ENCODE peak calls at places on chromosomes 1 and 21, in five cellular contexts. One of them, this sample, is unnamed.

GRCh38 chr1:965526-966134 is 652 bp upstream of the PLEKHN1 start:
- DNase-seq in AG04450: no peak
- DNase-seq in GM23338: no peak
- DNase-seq in tibial artery: no peak
- DNase-seq in thoracic aorta: no peak
- DNase-seq in this sample: no peak

GRCh38 chr1:218851601-218852000 is 322.1 kb upstream of the LYPLAL1 start:
- DNase-seq in AG04450: peak; percentile 8
- DNase-seq in GM23338: no peak
- DNase-seq in tibial artery: no peak
- DNase-seq in thoracic aorta: no peak
- DNase-seq in this sample: peak; percentile 28

GRCh38 chr21:41947596-41948403 is 6.0 kb downstream of the C2CD2 start:
- DNase-seq in AG04450: no peak
- DNase-seq in GM23338: no peak
- DNase-seq in tibial artery: peak; percentile 90
- DNase-seq in thoracic aorta: no peak
- DNase-seq in this sample: peak; percentile 55

GRCh38 chr1:39159224-39160036 is 45.1 kb upstream of the MACF1 start:
- DNase-seq in AG04450: no peak
- DNase-seq in GM23338: peak; percentile 77
- DNase-seq in tibial artery: no peak
- DNase-seq in thoracic aorta: no peak
- DNase-seq in this sample: peak; percentile 77

GRCh38 chr1:161128591-161129420 is 3.7 kb downstream of the DEDD start:
- DNase-seq in AG04450: no peak
- DNase-seq in GM23338: no peak
- DNase-seq in tibial artery: no peak
- DNase-seq in thoracic aorta: no peak
- DNase-seq in this sample: no peak

GRCh38 chr1:170586321-170586855 is 54.4 kb downstream of the GORAB start:
- DNase-seq in AG04450: no peak
- DNase-seq in GM23338: peak; percentile 58
- DNase-seq in tibial artery: peak; percentile 73
- DNase-seq in thoracic aorta: no peak
- DNase-seq in this sample: peak; percentile 88

GRCh38 chr1:116064616-116065015 is 46.6 kb upstream of the MAB21L3 start:
- DNase-seq in AG04450: no peak
- DNase-seq in GM23338: no peak
- DNase-seq in tibial artery: no peak
- DNase-seq in thoracic aorta: no peak
- DNase-seq in this sample: peak; percentile 41

GRCh38 chr21:42556476-42556875 is 42.8 kb downstream of the SLC37A1 start:
- DNase-seq in AG04450: no peak
- DNase-seq in GM23338: no peak
- DNase-seq in tibial artery: peak; percentile 39
- DNase-seq in thoracic aorta: no peak
- DNase-seq in this sample: no peak

GRCh38 chr1:155983191-155984023 is 5.1 kb upstream of the ARHGEF2 start:
- DNase-seq in AG04450: peak; percentile 99
- DNase-seq in GM23338: peak; percentile 74
- DNase-seq in tibial artery: peak; percentile 84
- DNase-seq in thoracic aorta: no peak
- DNase-seq in this sample: peak; percentile 100

GRCh38 chr1:108209456-108210108 is 9.4 kb upstream of the SLC25A24 start:
- DNase-seq in AG04450: no peak
- DNase-seq in GM23338: no peak
- DNase-seq in tibial artery: no peak
- DNase-seq in thoracic aorta: no peak
- DNase-seq in this sample: no peak

GRCh38 chr1:201049248-201049831 is 25.8 kb upstream of the KIF21B start:
- DNase-seq in AG04450: no peak
- DNase-seq in GM23338: no peak
- DNase-seq in tibial artery: no peak
- DNase-seq in thoracic aorta: no peak
- DNase-seq in this sample: no peak

GRCh38 chr1:52423771-52424170 is 19.4 kb downstream of the PRPF38A start:
- DNase-seq in AG04450: no peak
- DNase-seq in GM23338: no peak
- DNase-seq in tibial artery: no peak
- DNase-seq in thoracic aorta: no peak
- DNase-seq in this sample: no peak

GRCh38 chr1:196361112-196361714 is 247.0 kb downstream of the KCNT2 start:
- DNase-seq in AG04450: no peak
- DNase-seq in GM23338: no peak
- DNase-seq in tibial artery: no peak
- DNase-seq in thoracic aorta: no peak
- DNase-seq in this sample: no peak

GRCh38 chr1:55981015-55981635 is 598.2 kb downstream of the PLPP3 start:
- DNase-seq in AG04450: no peak
- DNase-seq in GM23338: no peak
- DNase-seq in tibial artery: no peak
- DNase-seq in thoracic aorta: no peak
- DNase-seq in this sample: peak; percentile 76

GRCh38 chr1:27690205-27690604 is 18.2 kb upstream of the IFI6 start:
- DNase-seq in AG04450: no peak
- DNase-seq in GM23338: peak; percentile 52
- DNase-seq in tibial artery: no peak
- DNase-seq in thoracic aorta: no peak
- DNase-seq in this sample: no peak

GRCh38 chr1:38454236-38454635 is 405.3 kb downstream of the RRAGC start:
- DNase-seq in AG04450: no peak
- DNase-seq in GM23338: peak; percentile 85
- DNase-seq in tibial artery: no peak
- DNase-seq in thoracic aorta: no peak
- DNase-seq in this sample: no peak

GRCh38 chr1:2611034-2611501 is 21.7 kb downstream of the MMEL1 start:
- DNase-seq in AG04450: no peak
- DNase-seq in GM23338: peak; percentile 90
- DNase-seq in tibial artery: peak; percentile 60
- DNase-seq in thoracic aorta: no peak
- DNase-seq in this sample: no peak

GRCh38 chr1:152783095-152783494 is 3.0 kb upstream of the LCE1E start:
- DNase-seq in AG04450: no peak
- DNase-seq in GM23338: no peak
- DNase-seq in tibial artery: no peak
- DNase-seq in thoracic aorta: no peak
- DNase-seq in this sample: no peak

GRCh38 chr1:22888320-22889075 is 84.2 kb downstream of the LACTBL1 start:
- DNase-seq in AG04450: no peak
- DNase-seq in GM23338: no peak
- DNase-seq in tibial artery: no peak
- DNase-seq in thoracic aorta: no peak
- DNase-seq in this sample: peak; percentile 48

GRCh38 chr1:173523329-173523728 is 46.2 kb downstream of the PRDX6 start:
- DNase-seq in AG04450: no peak
- DNase-seq in GM23338: no peak
- DNase-seq in tibial artery: no peak
- DNase-seq in thoracic aorta: no peak
- DNase-seq in this sample: no peak

GRCh38 chr1:12067900-12068821 is 5.1 kb downstream of the TNFRSF8 start:
- DNase-seq in AG04450: peak; percentile 24
- DNase-seq in GM23338: peak; percentile 81
- DNase-seq in tibial artery: no peak
- DNase-seq in thoracic aorta: no peak
- DNase-seq in this sample: peak; percentile 79

GRCh38 chr1:85343213-85343611 is 66.8 kb upstream of the BCL10 start:
- DNase-seq in AG04450: no peak
- DNase-seq in GM23338: no peak
- DNase-seq in tibial artery: no peak
- DNase-seq in thoracic aorta: no peak
- DNase-seq in this sample: peak; percentile 59

GRCh38 chr1:162690672-162691434 is 58.6 kb downstream of the DDR2 start:
- DNase-seq in AG04450: peak; percentile 47
- DNase-seq in GM23338: peak; percentile 53
- DNase-seq in tibial artery: peak; percentile 90
- DNase-seq in thoracic aorta: peak; percentile 67
- DNase-seq in this sample: peak; percentile 94

GRCh38 chr1:228958121-228958520 is 222.8 kb downstream of the RHOU start:
- DNase-seq in AG04450: no peak
- DNase-seq in GM23338: no peak
- DNase-seq in tibial artery: no peak
- DNase-seq in thoracic aorta: no peak
- DNase-seq in this sample: no peak

GRCh38 chr1:229757226-229757625 is 131.2 kb downstream of the URB2 start:
- DNase-seq in AG04450: no peak
- DNase-seq in GM23338: no peak
- DNase-seq in tibial artery: no peak
- DNase-seq in thoracic aorta: no peak
- DNase-seq in this sample: no peak

GRCh38 chr1:46062651-46063319 is 69.6 kb downstream of the PIK3R3 start:
- DNase-seq in AG04450: no peak
- DNase-seq in GM23338: no peak
- DNase-seq in tibial artery: no peak
- DNase-seq in thoracic aorta: no peak
- DNase-seq in this sample: peak; percentile 19

GRCh38 chr1:229434005-229434640 is at the start of gene ACTA1:
- DNase-seq in AG04450: no peak
- DNase-seq in GM23338: peak; percentile 77
- DNase-seq in tibial artery: no peak
- DNase-seq in thoracic aorta: no peak
- DNase-seq in this sample: no peak

GRCh38 chr21:39186676-39187075 is 3.4 kb upstream of the PSMG1 start:
- DNase-seq in AG04450: no peak
- DNase-seq in GM23338: no peak
- DNase-seq in tibial artery: no peak
- DNase-seq in thoracic aorta: no peak
- DNase-seq in this sample: no peak
- H3K4me3 ChIP-seq in AG04450: no peak overlapping the region
- H3K4me3 ChIP-seq in GM23338: no peak overlapping the region
- H3K4me3 ChIP-seq in tibial artery: no peak overlapping the region
- H3K4me3 ChIP-seq in thoracic aorta: no peak overlapping the region
- H3K4me3 ChIP-seq in this sample: no peak overlapping the region

GRCh38 chr1:20187103-20187812 is 940 bp upstream of the PLA2G2C start:
- DNase-seq in AG04450: no peak
- DNase-seq in GM23338: peak; percentile 9
- DNase-seq in tibial artery: no peak
- DNase-seq in thoracic aorta: no peak
- DNase-seq in this sample: no peak

GRCh38 chr1:20184997-20185833 is 681 bp upstream of the UBXN10 start:
- DNase-seq in AG04450: no peak
- DNase-seq in GM23338: no peak
- DNase-seq in tibial artery: no peak
- DNase-seq in thoracic aorta: no peak
- DNase-seq in this sample: no peak

GRCh38 chr1:20184481-20184900 is 1.4 kb upstream of the UBXN10 start:
- DNase-seq in AG04450: no peak
- DNase-seq in GM23338: peak; percentile 74
- DNase-seq in tibial artery: no peak
- DNase-seq in thoracic aorta: no peak
- DNase-seq in this sample: no peak

GRCh38 chr1:20187813-20188454 is 1.6 kb upstream of the PLA2G2C start:
- DNase-seq in AG04450: no peak
- DNase-seq in GM23338: no peak
- DNase-seq in tibial artery: no peak
- DNase-seq in thoracic aorta: no peak
- DNase-seq in this sample: no peak

GRCh38 chr1:20185834-20186782 is at the start of the genes PLA2G2C and UBXN10:
- DNase-seq in AG04450: no peak
- DNase-seq in GM23338: peak; percentile 85
- DNase-seq in tibial artery: no peak
- DNase-seq in thoracic aorta: no peak
- DNase-seq in this sample: no peak
- H3K4me3 ChIP-seq in AG04450: no peak within 1 kb of the TSS
- H3K4me3 ChIP-seq in GM23338: peak within 1 kb of the TSS; percentile 89
- H3K4me3 ChIP-seq in tibial artery: peak within 1 kb of the TSS; percentile 38
- H3K4me3 ChIP-seq in thoracic aorta: peak within 1 kb of the TSS; percentile 63
- H3K4me3 ChIP-seq in this sample: no peak within 1 kb of the TSS

DNA sequence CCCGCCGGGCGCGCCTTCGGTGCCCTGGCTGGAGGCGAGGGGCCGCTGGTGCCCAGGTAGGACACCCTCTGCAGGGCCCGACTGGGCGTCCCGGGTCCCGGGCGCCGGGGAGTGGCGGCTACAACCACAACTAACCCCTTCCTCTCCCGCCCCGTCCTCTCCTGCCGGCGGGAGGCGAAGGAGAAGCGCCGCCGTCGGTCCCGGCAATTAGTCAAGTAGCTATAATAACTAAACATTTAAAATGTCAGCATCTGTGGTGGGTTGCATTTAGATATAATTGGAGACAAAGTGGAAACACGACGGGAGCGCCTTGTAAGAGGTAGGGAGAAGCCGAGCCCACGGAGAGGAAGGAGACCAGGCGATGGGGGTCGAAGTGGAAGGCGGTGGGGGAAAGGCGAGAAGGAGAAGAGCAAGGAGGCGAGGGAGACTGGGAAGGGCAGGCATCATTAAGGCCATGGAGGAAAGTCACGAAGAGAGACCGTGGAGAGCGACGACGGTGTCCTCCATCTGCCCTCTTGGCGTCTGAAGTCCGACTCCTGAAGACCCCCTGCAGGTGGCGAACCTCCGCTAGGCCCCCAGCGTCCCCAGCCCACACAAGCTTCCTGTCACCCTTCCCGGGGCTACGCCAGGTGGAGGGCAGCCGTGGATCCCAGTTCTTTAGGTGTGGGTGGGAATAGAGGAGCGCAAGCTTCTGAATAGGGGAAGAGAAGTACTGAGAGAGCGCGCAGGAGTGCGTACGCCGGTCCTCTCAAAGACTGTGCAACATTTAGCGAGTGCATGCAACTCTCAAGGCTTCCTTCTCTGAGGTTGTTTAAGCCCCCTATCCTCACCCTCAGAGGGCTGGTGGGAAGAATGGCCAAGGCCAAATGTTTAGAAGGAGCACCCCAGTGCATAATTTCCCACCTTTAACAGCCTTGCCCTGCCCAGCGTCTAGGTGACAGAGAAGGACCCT is 1.6 kb downstream of the CNIH3 start:
- DNase-seq in AG04450: no peak
- DNase-seq in GM23338: peak; percentile 50
- DNase-seq in tibial artery: no peak
- DNase-seq in thoracic aorta: no peak
- DNase-seq in this sample: peak; percentile 52
- H3K4me3 ChIP-seq in AG04450: peak overlapping the region; percentile 70
- H3K4me3 ChIP-seq in GM23338: peak overlapping the region; percentile 76
- H3K4me3 ChIP-seq in tibial artery: no peak overlapping the region
- H3K4me3 ChIP-seq in thoracic aorta: peak overlapping the region; percentile 65
- H3K4me3 ChIP-seq in this sample: peak overlapping the region; percentile 92

GRCh38 chr1:9078949-9079500 is 9.6 kb upstream of the SLC2A5 start:
- DNase-seq in AG04450: no peak
- DNase-seq in GM23338: no peak
- DNase-seq in tibial artery: no peak
- DNase-seq in thoracic aorta: no peak
- DNase-seq in this sample: no peak
- H3K4me3 ChIP-seq in AG04450: no peak overlapping the region
- H3K4me3 ChIP-seq in GM23338: no peak overlapping the region
- H3K4me3 ChIP-seq in tibial artery: no peak overlapping the region
- H3K4me3 ChIP-seq in thoracic aorta: no peak overlapping the region
- H3K4me3 ChIP-seq in this sample: no peak overlapping the region

GRCh38 chr1:151048645-151049032 is 1.1 kb downstream of the C1orf56 start:
- DNase-seq in AG04450: no peak
- DNase-seq in GM23338: no peak
- DNase-seq in tibial artery: no peak
- DNase-seq in thoracic aorta: no peak
- DNase-seq in this sample: no peak
- H3K4me3 ChIP-seq in AG04450: peak overlapping the region; percentile 78
- H3K4me3 ChIP-seq in GM23338: peak overlapping the region; percentile 95
- H3K4me3 ChIP-seq in tibial artery: peak overlapping the region; percentile 63
- H3K4me3 ChIP-seq in thoracic aorta: peak overlapping the region; percentile 95
- H3K4me3 ChIP-seq in this sample: peak overlapping the region; percentile 79

This sample was measured in fibroblast of the aortic adventitia.